ENCODE peak calls at places on chromosomes 1 and 21, in five cellular contexts. One of them, this sample, is unnamed.
A peak's percentile ranks its signal among the peaks of the same experiment; 100 is the strongest.

GRCh38 chr1:201436461-201436860 is 14.9 kb upstream of the TNNI1 start:
- DNase-seq in AG04450: no peak
- DNase-seq in BJ: no peak
- DNase-seq in stimulated activated effector memory CD8-positive, alpha-beta T cell treated with anti-CD3 and anti-CD28 coated beads, Interleukin-12 subunit alpha, Interleukin-12 subunit beta, amount 100 ng/mL, for 72 hours: no peak
- DNase-seq in HCEC 1CT: no peak
- DNase-seq in this sample: no peak

GRCh38 chr1:113647121-113647520 is 112.2 kb downstream of the PHTF1 start:
- DNase-seq in AG04450: no peak
- DNase-seq in BJ: peak; percentile 9
- DNase-seq in stimulated activated effector memory CD8-positive, alpha-beta T cell treated with anti-CD3 and anti-CD28 coated beads, Interleukin-12 subunit alpha, Interleukin-12 subunit beta, amount 100 ng/mL, for 72 hours: no peak
- DNase-seq in HCEC 1CT: no peak
- DNase-seq in this sample: no peak

GRCh38 chr1:189904509-189904908 is 573.2 kb downstream of the BRINP3 start:
- DNase-seq in AG04450: no peak
- DNase-seq in BJ: no peak
- DNase-seq in stimulated activated effector memory CD8-positive, alpha-beta T cell treated with anti-CD3 and anti-CD28 coated beads, Interleukin-12 subunit alpha, Interleukin-12 subunit beta, amount 100 ng/mL, for 72 hours: no peak
- DNase-seq in HCEC 1CT: no peak
- DNase-seq in this sample: no peak

GRCh38 chr21:32334980-32335471 is 36.4 kb downstream of the MRAP start:
- DNase-seq in AG04450: no peak
- DNase-seq in BJ: peak; percentile 19
- DNase-seq in stimulated activated effector memory CD8-positive, alpha-beta T cell treated with anti-CD3 and anti-CD28 coated beads, Interleukin-12 subunit alpha, Interleukin-12 subunit beta, amount 100 ng/mL, for 72 hours: no peak
- DNase-seq in HCEC 1CT: no peak
- DNase-seq in this sample: no peak

GRCh38 chr1:156097499-156098178 is 15.4 kb upstream of the MEX3A start:
- DNase-seq in AG04450: no peak
- DNase-seq in BJ: no peak
- DNase-seq in stimulated activated effector memory CD8-positive, alpha-beta T cell treated with anti-CD3 and anti-CD28 coated beads, Interleukin-12 subunit alpha, Interleukin-12 subunit beta, amount 100 ng/mL, for 72 hours: peak; percentile 79
- DNase-seq in HCEC 1CT: no peak
- DNase-seq in this sample: no peak

GRCh38 chr1:12769976-12770505 is 3.5 kb upstream of the PRAMEF12 start:
- DNase-seq in AG04450: no peak
- DNase-seq in BJ: no peak
- DNase-seq in stimulated activated effector memory CD8-positive, alpha-beta T cell treated with anti-CD3 and anti-CD28 coated beads, Interleukin-12 subunit alpha, Interleukin-12 subunit beta, amount 100 ng/mL, for 72 hours: no peak
- DNase-seq in HCEC 1CT: no peak
- DNase-seq in this sample: no peak

GRCh38 chr1:32992489-32993214 is 28.0 kb upstream of the RNF19B start:
- DNase-seq in AG04450: no peak
- DNase-seq in BJ: peak; percentile 87
- DNase-seq in stimulated activated effector memory CD8-positive, alpha-beta T cell treated with anti-CD3 and anti-CD28 coated beads, Interleukin-12 subunit alpha, Interleukin-12 subunit beta, amount 100 ng/mL, for 72 hours: peak; percentile 85
- DNase-seq in HCEC 1CT: peak; percentile 88
- DNase-seq in this sample: peak; percentile 40

GRCh38 chr1:110630770-110631663 is 24.9 kb upstream of the KCNA2 start:
- DNase-seq in AG04450: no peak
- DNase-seq in BJ: no peak
- DNase-seq in stimulated activated effector memory CD8-positive, alpha-beta T cell treated with anti-CD3 and anti-CD28 coated beads, Interleukin-12 subunit alpha, Interleukin-12 subunit beta, amount 100 ng/mL, for 72 hours: peak; percentile 94
- DNase-seq in HCEC 1CT: peak; percentile 36
- DNase-seq in this sample: peak; percentile 78

GRCh38 chr1:5746611-5747427 is 245.4 kb downstream of the NPHP4 start:
- DNase-seq in AG04450: no peak
- DNase-seq in BJ: no peak
- DNase-seq in stimulated activated effector memory CD8-positive, alpha-beta T cell treated with anti-CD3 and anti-CD28 coated beads, Interleukin-12 subunit alpha, Interleukin-12 subunit beta, amount 100 ng/mL, for 72 hours: no peak
- DNase-seq in HCEC 1CT: no peak
- DNase-seq in this sample: no peak

GRCh38 chr1:32426489-32427255 is 32.4 kb upstream of the BSDC1 start:
- DNase-seq in AG04450: no peak
- DNase-seq in BJ: no peak
- DNase-seq in stimulated activated effector memory CD8-positive, alpha-beta T cell treated with anti-CD3 and anti-CD28 coated beads, Interleukin-12 subunit alpha, Interleukin-12 subunit beta, amount 100 ng/mL, for 72 hours: no peak
- DNase-seq in HCEC 1CT: no peak
- DNase-seq in this sample: no peak

GRCh38 chr1:160567858-160568682 is 11.2 kb downstream of the CD84 start:
- DNase-seq in AG04450: no peak
- DNase-seq in BJ: no peak
- DNase-seq in stimulated activated effector memory CD8-positive, alpha-beta T cell treated with anti-CD3 and anti-CD28 coated beads, Interleukin-12 subunit alpha, Interleukin-12 subunit beta, amount 100 ng/mL, for 72 hours: peak; percentile 79
- DNase-seq in HCEC 1CT: no peak
- DNase-seq in this sample: no peak

GRCh38 chr1:107153033-107153432 is 12.2 kb downstream of the NTNG1 start:
- DNase-seq in AG04450: no peak
- DNase-seq in BJ: no peak
- DNase-seq in stimulated activated effector memory CD8-positive, alpha-beta T cell treated with anti-CD3 and anti-CD28 coated beads, Interleukin-12 subunit alpha, Interleukin-12 subunit beta, amount 100 ng/mL, for 72 hours: no peak
- DNase-seq in HCEC 1CT: peak; percentile 13
- DNase-seq in this sample: no peak

GRCh38 chr21:36700295-36700960 is 1.5 kb downstream of the SIM2 start:
- DNase-seq in AG04450: no peak
- DNase-seq in BJ: no peak
- DNase-seq in stimulated activated effector memory CD8-positive, alpha-beta T cell treated with anti-CD3 and anti-CD28 coated beads, Interleukin-12 subunit alpha, Interleukin-12 subunit beta, amount 100 ng/mL, for 72 hours: no peak
- DNase-seq in HCEC 1CT: no peak
- DNase-seq in this sample: no peak

GRCh38 chr21:46037338-46038325 is 56.1 kb downstream of the COL6A1 start:
- DNase-seq in AG04450: no peak
- DNase-seq in BJ: no peak
- DNase-seq in stimulated activated effector memory CD8-positive, alpha-beta T cell treated with anti-CD3 and anti-CD28 coated beads, Interleukin-12 subunit alpha, Interleukin-12 subunit beta, amount 100 ng/mL, for 72 hours: no peak
- DNase-seq in HCEC 1CT: no peak
- DNase-seq in this sample: no peak

GRCh38 chr1:97137862-97138514 is 416.4 kb downstream of the PTBP2 start:
- DNase-seq in AG04450: no peak
- DNase-seq in BJ: no peak
- DNase-seq in stimulated activated effector memory CD8-positive, alpha-beta T cell treated with anti-CD3 and anti-CD28 coated beads, Interleukin-12 subunit alpha, Interleukin-12 subunit beta, amount 100 ng/mL, for 72 hours: no peak
- DNase-seq in HCEC 1CT: peak; percentile 79
- DNase-seq in this sample: no peak

GRCh38 chr21:31346256-31346821 is 2.3 kb upstream of the TIAM1 start:
- DNase-seq in AG04450: no peak
- DNase-seq in BJ: no peak
- DNase-seq in stimulated activated effector memory CD8-positive, alpha-beta T cell treated with anti-CD3 and anti-CD28 coated beads, Interleukin-12 subunit alpha, Interleukin-12 subunit beta, amount 100 ng/mL, for 72 hours: no peak
- DNase-seq in HCEC 1CT: no peak
- DNase-seq in this sample: no peak

GRCh38 chr1:1197188-1197500 is 9.2 kb downstream of the TNFRSF18 start:
- DNase-seq in AG04450: no peak
- DNase-seq in BJ: no peak
- DNase-seq in stimulated activated effector memory CD8-positive, alpha-beta T cell treated with anti-CD3 and anti-CD28 coated beads, Interleukin-12 subunit alpha, Interleukin-12 subunit beta, amount 100 ng/mL, for 72 hours: no peak
- DNase-seq in HCEC 1CT: no peak
- DNase-seq in this sample: no peak

GRCh38 chr1:203250936-203251335 is 21.5 kb upstream of the CHIT1 start:
- DNase-seq in AG04450: no peak
- DNase-seq in BJ: no peak
- DNase-seq in stimulated activated effector memory CD8-positive, alpha-beta T cell treated with anti-CD3 and anti-CD28 coated beads, Interleukin-12 subunit alpha, Interleukin-12 subunit beta, amount 100 ng/mL, for 72 hours: no peak
- DNase-seq in HCEC 1CT: no peak
- DNase-seq in this sample: no peak

GRCh38 chr1:200081982-200082272 is 54.4 kb downstream of the NR5A2 start:
- DNase-seq in AG04450: no peak
- DNase-seq in BJ: no peak
- DNase-seq in stimulated activated effector memory CD8-positive, alpha-beta T cell treated with anti-CD3 and anti-CD28 coated beads, Interleukin-12 subunit alpha, Interleukin-12 subunit beta, amount 100 ng/mL, for 72 hours: no peak
- DNase-seq in HCEC 1CT: no peak
- DNase-seq in this sample: no peak

GRCh38 chr1:169509354-169509753 is 23.6 kb upstream of the SLC19A2 start:
- DNase-seq in AG04450: no peak
- DNase-seq in BJ: no peak
- DNase-seq in stimulated activated effector memory CD8-positive, alpha-beta T cell treated with anti-CD3 and anti-CD28 coated beads, Interleukin-12 subunit alpha, Interleukin-12 subunit beta, amount 100 ng/mL, for 72 hours: no peak
- DNase-seq in HCEC 1CT: peak; percentile 35
- DNase-seq in this sample: no peak

GRCh38 chr1:62230724-62231123 is 36.1 kb downstream of the L1TD1 start:
- DNase-seq in AG04450: no peak
- DNase-seq in BJ: peak; percentile 76
- DNase-seq in stimulated activated effector memory CD8-positive, alpha-beta T cell treated with anti-CD3 and anti-CD28 coated beads, Interleukin-12 subunit alpha, Interleukin-12 subunit beta, amount 100 ng/mL, for 72 hours: no peak
- DNase-seq in HCEC 1CT: no peak
- DNase-seq in this sample: no peak

GRCh38 chr1:184701821-184702220 is 52.8 kb downstream of the EDEM3 start:
- DNase-seq in AG04450: no peak
- DNase-seq in BJ: no peak
- DNase-seq in stimulated activated effector memory CD8-positive, alpha-beta T cell treated with anti-CD3 and anti-CD28 coated beads, Interleukin-12 subunit alpha, Interleukin-12 subunit beta, amount 100 ng/mL, for 72 hours: no peak
- DNase-seq in HCEC 1CT: no peak
- DNase-seq in this sample: no peak

GRCh38 chr1:247322437-247322836 is 9.2 kb downstream of the ZNF496 start:
- DNase-seq in AG04450: no peak
- DNase-seq in BJ: no peak
- DNase-seq in stimulated activated effector memory CD8-positive, alpha-beta T cell treated with anti-CD3 and anti-CD28 coated beads, Interleukin-12 subunit alpha, Interleukin-12 subunit beta, amount 100 ng/mL, for 72 hours: no peak
- DNase-seq in HCEC 1CT: no peak
- DNase-seq in this sample: no peak

This sample was measured in progenitor cell of endocrine pancreas.